ENCODE peak calls at places on chromosomes 1 and 21, in nine cellular contexts. X, J, H, G, K, Z, P, M and N are unnamed samples.

GRCh38 chr1:10128081-10128765 is 82.1 kb upstream of the KIF1B start:
- DNase-seq in Z (no peak), M (no peak), P (no peak), K (no peak), H (no peak), X (no peak), G (no peak), J (no peak), N (no peak)

GRCh38 chr1:247043406-247043805 is 35.2 kb downstream of the ZNF670 start:
- DNase-seq in G (no peak), Z (no peak), M (no peak), P (no peak), H (no peak), K (no peak), X (no peak), J (no peak), N (no peak)

GRCh38 chr1:188669715-188670114 is 1807.9 kb downstream of the BRINP3 start:
- DNase-seq in M (no peak), J (no peak), G (no peak), H (no peak), X (no peak), K (no peak), P (no peak), Z (no peak), N (no peak)

GRCh38 chr1:50633465-50633864 is 210.2 kb upstream of the DMRTA2 start:
- DNase-seq in X (no peak), Z (no peak), K (no peak), M (no peak), J (no peak), G (no peak), H (no peak), P (no peak), N (no peak)

GRCh38 chr1:177517556-177517955 is 346.8 kb downstream of the BRINP2 start:
- DNase-seq in H (no peak), Z (no peak), G (no peak), J (no peak), K (no peak), M (no peak), X (no peak), P (no peak), N (no peak)

GRCh38 chr1:236868625-236869467 is 73.8 kb downstream of the MTR start:
- DNase-seq in Z (peak; percentile 40), G (peak; percentile 33), X (no peak), P (no peak), H (no peak), K (peak; percentile 78), M (no peak), J (no peak), N (no peak)

GRCh38 chr1:225766967-225767413 is 10.6 kb upstream of the SRP9 start:
- DNase-seq in G (peak; percentile 33), Z (no peak), K (peak; percentile 40), H (no peak), J (peak; percentile 89), M (no peak), P (peak; percentile 74), X (no peak), N (peak; percentile 65)

GRCh38 chr1:115089443-115090340 is at the start of gene TSPAN2:
- DNase-seq in M (no peak), X (peak; percentile 67), H (peak; percentile 60), Z (peak; percentile 47), P (peak; percentile 62), K (peak; percentile 69), G (peak; percentile 78), J (peak; percentile 98), N (no peak)

GRCh38 chr1:30783244-30783915 is 25.8 kb upstream of the LAPTM5 start:
- DNase-seq in X (peak; percentile 79), K (peak; percentile 71), J (peak; percentile 78), M (no peak), H (no peak), Z (no peak), G (peak; percentile 38), P (no peak), N (peak; percentile 25)

GRCh38 chr1:50424045-50424939 is 1.0 kb upstream of the DMRTA2 start:
- DNase-seq in P (no peak), G (no peak), X (no peak), K (no peak), J (no peak), Z (no peak), H (no peak), M (no peak), N (no peak)

GRCh38 chr1:203124011-203124410 is 3.5 kb upstream of the ADORA1 start:
- DNase-seq in P (peak; percentile 59), X (no peak), G (no peak), Z (no peak), M (no peak), K (no peak), J (no peak), H (peak; percentile 19), N (no peak)

GRCh38 chr1:91552596-91552995 is 51.9 kb downstream of the CDC7 start:
- DNase-seq in G (no peak), M (no peak), P (no peak), H (no peak), Z (no peak), K (no peak), X (no peak), J (no peak), N (no peak)

GRCh38 chr1:61496501-61496900 is 228.4 kb downstream of the TM2D1 start:
- DNase-seq in Z (peak; percentile 46), J (no peak), P (no peak), G (no peak), M (no peak), H (no peak), X (no peak), K (no peak), N (no peak)

GRCh38 chr1:173478099-173478555 is 992 bp downstream of the PRDX6 start:
- DNase-seq in X (peak; percentile 76), H (no peak), P (peak; percentile 55), M (peak; percentile 96), Z (peak; percentile 58), K (peak; percentile 32), G (peak; percentile 47), J (peak; percentile 87), N (no peak)

DNA sequence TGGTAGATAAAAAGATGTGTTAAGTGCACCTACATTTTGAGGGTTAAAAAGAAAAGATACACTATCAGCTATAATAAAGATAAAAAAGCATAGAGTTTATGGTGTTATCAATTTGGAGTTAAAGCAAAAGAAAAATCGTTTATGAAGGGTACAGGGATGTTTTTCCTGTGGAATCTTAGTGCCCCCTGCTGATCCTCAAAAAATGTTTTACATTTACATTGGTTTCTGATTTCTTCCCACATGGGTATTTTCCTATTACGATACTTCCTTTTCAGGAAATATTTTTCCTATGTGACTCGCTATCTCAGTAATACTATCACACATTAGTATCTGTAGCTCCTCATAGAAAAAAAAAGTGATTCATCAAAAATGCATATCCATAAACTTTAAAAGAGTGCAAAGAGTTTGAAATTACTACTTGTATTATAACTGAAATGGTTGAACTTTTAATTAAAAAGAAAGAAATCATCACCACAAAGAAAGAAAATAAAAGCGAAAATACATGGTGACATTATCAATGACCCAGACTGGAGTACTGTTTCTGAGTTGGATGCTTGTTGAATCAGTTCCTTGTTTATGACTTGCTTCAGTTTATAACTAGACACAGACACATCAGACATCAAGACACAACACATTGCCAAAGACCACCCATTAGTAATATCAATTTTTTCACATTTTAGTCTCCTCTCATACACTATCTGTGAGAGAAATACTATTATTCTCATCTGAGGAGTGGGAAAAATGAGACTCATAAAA is 293.2 kb downstream of the MRPL39 start:
- DNase-seq in P (no peak), H (no peak), X (no peak), M (no peak), G (no peak), J (no peak), K (no peak), Z (no peak), N (no peak)
- TF ChIP-seq CTCF in P (no peak), H (no peak), X (no peak), M (no peak), G (no peak), J (no peak), K (no peak), Z (no peak), N (no peak)

GRCh38 chr1:12618661-12619395 is 818 bp upstream of the DHRS3 start:
- DNase-seq in G (peak; percentile 86), J (peak; percentile 91), H (no peak), P (peak; percentile 79), X (peak; percentile 82), Z (peak; percentile 95), K (peak; percentile 80), M (peak; percentile 97), N (peak; percentile 74)
- TF ChIP-seq POLR2A in G (peak; percentile 41), J (no peak), H (no peak), P (peak; percentile 8), X (peak; percentile 59), Z (peak; percentile 70), K (no peak), M (no peak), N (no peak)

DNA sequence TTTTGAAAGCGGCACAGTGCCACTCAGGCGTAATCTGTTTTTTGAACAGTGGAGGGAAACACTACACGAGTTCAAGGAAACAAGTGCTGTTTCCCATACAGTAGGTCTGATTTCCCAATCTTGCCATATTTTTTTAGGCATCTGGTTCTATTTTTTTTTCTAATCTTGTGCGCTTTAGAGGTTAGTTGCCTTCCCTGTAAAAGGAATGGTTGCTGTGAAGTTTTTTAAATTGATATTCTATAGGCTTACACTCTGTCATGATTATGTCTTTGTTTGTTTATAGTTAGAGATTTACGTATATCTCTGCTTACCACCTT is 1.2 kb downstream of the NASP start:
- DNase-seq in G (no peak), P (no peak), J (no peak), Z (no peak), X (no peak), M (no peak), H (no peak), K (no peak), N (no peak)
- H3K27ac ChIP-seq in G (peak overlapping the region; percentile 100), P (peak overlapping the region; percentile 82), J (peak overlapping the region; percentile 92), Z (peak overlapping the region; percentile 98), X (no peak overlapping the region), M (peak overlapping the region; percentile 92), H (peak overlapping the region; percentile 93), K (peak overlapping the region; percentile 97), N (peak overlapping the region; percentile 92)

GRCh38 chr1:79614762-79615161 is 608.2 kb upstream of the ADGRL4 start:
- DNase-seq in G (no peak), Z (no peak), X (no peak), K (no peak), P (no peak), H (no peak), J (no peak), M (no peak), N (no peak)

GRCh38 chr1:79617777-79618176 is 611.2 kb upstream of the ADGRL4 start:
- DNase-seq in X (no peak), G (no peak), K (peak; percentile 6), P (no peak), J (no peak), H (no peak), Z (no peak), M (no peak), N (no peak)
- TF ChIP-seq CTCF in X (peak; percentile 23), G (no peak), K (no peak), P (no peak), J (no peak), H (no peak), Z (no peak), M (no peak), N (no peak)